ENCODE peak calls at places on chromosome 10, in nine cellular contexts. One of them, this sample, is unnamed.

GRCh38 chr10:9069136-9069535 is 1014.6 kb downstream of the GATA3 start:
- ATAC-seq in RWPE2: peak
- ATAC-seq in stimulated activated naive CD8-positive, alpha-beta T cell treated with anti-CD3 and anti-CD28 coated beads, Interleukin-15, amount 100 ng/mL, for 72 hours: no peak
- ATAC-seq in activated CD4-positive, alpha-beta T cell treated with anti-CD3 and anti-CD28 coated beads for 36 hours: peak
- ATAC-seq in T-cell: no peak
- ATAC-seq in HepG2: no peak
- ATAC-seq in omental fat pad: no peak
- ATAC-seq in PC-3: peak
- ATAC-seq in left lung: no peak
- ATAC-seq in this sample: no peak

GRCh38 chr10:3926268-3926667 is 141.3 kb upstream of the KLF6 start:
- ATAC-seq in PC-3: no peak
- ATAC-seq in T-cell: no peak
- ATAC-seq in activated CD4-positive, alpha-beta T cell treated with anti-CD3 and anti-CD28 coated beads for 36 hours: no peak
- ATAC-seq in stimulated activated naive CD8-positive, alpha-beta T cell treated with anti-CD3 and anti-CD28 coated beads, Interleukin-15, amount 100 ng/mL, for 72 hours: peak
- ATAC-seq in left lung: no peak
- ATAC-seq in RWPE2: no peak
- ATAC-seq in HepG2: no peak
- ATAC-seq in omental fat pad: peak
- ATAC-seq in this sample: no peak

GRCh38 chr10:4270116-4270515 is 485.1 kb upstream of the KLF6 start:
- ATAC-seq in PC-3: peak
- ATAC-seq in omental fat pad: no peak
- ATAC-seq in stimulated activated naive CD8-positive, alpha-beta T cell treated with anti-CD3 and anti-CD28 coated beads, Interleukin-15, amount 100 ng/mL, for 72 hours: no peak
- ATAC-seq in T-cell: no peak
- ATAC-seq in RWPE2: peak
- ATAC-seq in HepG2: no peak
- ATAC-seq in left lung: peak
- ATAC-seq in activated CD4-positive, alpha-beta T cell treated with anti-CD3 and anti-CD28 coated beads for 36 hours: no peak
- ATAC-seq in this sample: peak

GRCh38 chr10:11012476-11012875 is 5.2 kb upstream of the CELF2 start:
- ATAC-seq in omental fat pad: no peak
- ATAC-seq in PC-3: no peak
- ATAC-seq in left lung: peak
- ATAC-seq in stimulated activated naive CD8-positive, alpha-beta T cell treated with anti-CD3 and anti-CD28 coated beads, Interleukin-15, amount 100 ng/mL, for 72 hours: no peak
- ATAC-seq in RWPE2: no peak
- ATAC-seq in activated CD4-positive, alpha-beta T cell treated with anti-CD3 and anti-CD28 coated beads for 36 hours: no peak
- ATAC-seq in T-cell: no peak
- ATAC-seq in HepG2: no peak
- ATAC-seq in this sample: no peak

GRCh38 chr10:123974406-123974805 is 82.8 kb upstream of the CPXM2 start:
- ATAC-seq in PC-3: no peak
- ATAC-seq in left lung: no peak
- ATAC-seq in RWPE2: peak
- ATAC-seq in T-cell: no peak
- ATAC-seq in omental fat pad: no peak
- ATAC-seq in stimulated activated naive CD8-positive, alpha-beta T cell treated with anti-CD3 and anti-CD28 coated beads, Interleukin-15, amount 100 ng/mL, for 72 hours: no peak
- ATAC-seq in activated CD4-positive, alpha-beta T cell treated with anti-CD3 and anti-CD28 coated beads for 36 hours: no peak
- ATAC-seq in HepG2: no peak
- ATAC-seq in this sample: no peak

GRCh38 chr10:44980309-44981171 is 1.9 kb upstream of the DEPP1 start:
- ATAC-seq in activated CD4-positive, alpha-beta T cell treated with anti-CD3 and anti-CD28 coated beads for 36 hours: no peak
- ATAC-seq in left lung: no peak
- ATAC-seq in RWPE2: no peak
- ATAC-seq in T-cell: no peak
- ATAC-seq in stimulated activated naive CD8-positive, alpha-beta T cell treated with anti-CD3 and anti-CD28 coated beads, Interleukin-15, amount 100 ng/mL, for 72 hours: no peak
- ATAC-seq in HepG2: peak
- ATAC-seq in PC-3: no peak
- ATAC-seq in omental fat pad: no peak
- ATAC-seq in this sample: no peak

GRCh38 chr10:132240581-132240980 is 53.8 kb downstream of the DPYSL4 start:
- ATAC-seq in RWPE2: no peak
- ATAC-seq in T-cell: no peak
- ATAC-seq in left lung: no peak
- ATAC-seq in PC-3: no peak
- ATAC-seq in activated CD4-positive, alpha-beta T cell treated with anti-CD3 and anti-CD28 coated beads for 36 hours: no peak
- ATAC-seq in HepG2: no peak
- ATAC-seq in stimulated activated naive CD8-positive, alpha-beta T cell treated with anti-CD3 and anti-CD28 coated beads, Interleukin-15, amount 100 ng/mL, for 72 hours: peak
- ATAC-seq in omental fat pad: no peak
- ATAC-seq in this sample: no peak

GRCh38 chr10:28679941-28680752 is 2.8 kb downstream of the BAMBI start:
- ATAC-seq in stimulated activated naive CD8-positive, alpha-beta T cell treated with anti-CD3 and anti-CD28 coated beads, Interleukin-15, amount 100 ng/mL, for 72 hours: no peak
- ATAC-seq in left lung: no peak
- ATAC-seq in omental fat pad: no peak
- ATAC-seq in HepG2: no peak
- ATAC-seq in PC-3: peak
- ATAC-seq in RWPE2: no peak
- ATAC-seq in activated CD4-positive, alpha-beta T cell treated with anti-CD3 and anti-CD28 coated beads for 36 hours: no peak
- ATAC-seq in T-cell: no peak
- ATAC-seq in this sample: peak

GRCh38 chr10:76576276-76576962 is 1061.2 kb downstream of the KCNMA1 start:
- ATAC-seq in stimulated activated naive CD8-positive, alpha-beta T cell treated with anti-CD3 and anti-CD28 coated beads, Interleukin-15, amount 100 ng/mL, for 72 hours: no peak
- ATAC-seq in T-cell: no peak
- ATAC-seq in HepG2: no peak
- ATAC-seq in activated CD4-positive, alpha-beta T cell treated with anti-CD3 and anti-CD28 coated beads for 36 hours: no peak
- ATAC-seq in PC-3: no peak
- ATAC-seq in left lung: peak
- ATAC-seq in RWPE2: no peak
- ATAC-seq in omental fat pad: no peak
- ATAC-seq in this sample: peak

GRCh38 chr10:14008648-14009072 is 322.1 kb downstream of the FRMD4A start:
- ATAC-seq in left lung: no peak
- ATAC-seq in T-cell: no peak
- ATAC-seq in omental fat pad: no peak
- ATAC-seq in HepG2: no peak
- ATAC-seq in activated CD4-positive, alpha-beta T cell treated with anti-CD3 and anti-CD28 coated beads for 36 hours: peak
- ATAC-seq in PC-3: peak
- ATAC-seq in stimulated activated naive CD8-positive, alpha-beta T cell treated with anti-CD3 and anti-CD28 coated beads, Interleukin-15, amount 100 ng/mL, for 72 hours: no peak
- ATAC-seq in RWPE2: no peak
- ATAC-seq in this sample: peak

GRCh38 chr10:4280481-4281206 is 495.6 kb upstream of the KLF6 start:
- ATAC-seq in RWPE2: peak
- ATAC-seq in HepG2: no peak
- ATAC-seq in T-cell: no peak
- ATAC-seq in omental fat pad: peak
- ATAC-seq in left lung: peak
- ATAC-seq in PC-3: peak
- ATAC-seq in activated CD4-positive, alpha-beta T cell treated with anti-CD3 and anti-CD28 coated beads for 36 hours: no peak
- ATAC-seq in stimulated activated naive CD8-positive, alpha-beta T cell treated with anti-CD3 and anti-CD28 coated beads, Interleukin-15, amount 100 ng/mL, for 72 hours: no peak
- ATAC-seq in this sample: peak

GRCh38 chr10:4819707-4820106 is 6.3 kb upstream of the AKR1E2 start:
- ATAC-seq in activated CD4-positive, alpha-beta T cell treated with anti-CD3 and anti-CD28 coated beads for 36 hours: no peak
- ATAC-seq in omental fat pad: no peak
- ATAC-seq in stimulated activated naive CD8-positive, alpha-beta T cell treated with anti-CD3 and anti-CD28 coated beads, Interleukin-15, amount 100 ng/mL, for 72 hours: no peak
- ATAC-seq in left lung: no peak
- ATAC-seq in HepG2: no peak
- ATAC-seq in PC-3: no peak
- ATAC-seq in RWPE2: no peak
- ATAC-seq in T-cell: no peak
- ATAC-seq in this sample: no peak

GRCh38 chr10:84076540-84077195 is 62.6 kb upstream of the GHITM start:
- ATAC-seq in T-cell: no peak
- ATAC-seq in activated CD4-positive, alpha-beta T cell treated with anti-CD3 and anti-CD28 coated beads for 36 hours: peak
- ATAC-seq in HepG2: peak
- ATAC-seq in RWPE2: no peak
- ATAC-seq in omental fat pad: peak
- ATAC-seq in left lung: peak
- ATAC-seq in stimulated activated naive CD8-positive, alpha-beta T cell treated with anti-CD3 and anti-CD28 coated beads, Interleukin-15, amount 100 ng/mL, for 72 hours: no peak
- ATAC-seq in PC-3: no peak
- ATAC-seq in this sample: no peak

GRCh38 chr10:7887417-7887816 is 69.1 kb downstream of the TAF3 start:
- ATAC-seq in activated CD4-positive, alpha-beta T cell treated with anti-CD3 and anti-CD28 coated beads for 36 hours: no peak
- ATAC-seq in stimulated activated naive CD8-positive, alpha-beta T cell treated with anti-CD3 and anti-CD28 coated beads, Interleukin-15, amount 100 ng/mL, for 72 hours: no peak
- ATAC-seq in left lung: peak
- ATAC-seq in omental fat pad: peak
- ATAC-seq in HepG2: no peak
- ATAC-seq in PC-3: no peak
- ATAC-seq in RWPE2: no peak
- ATAC-seq in T-cell: no peak
- ATAC-seq in this sample: peak

GRCh38 chr10:91012502-91012901 is 91.6 kb upstream of the ANKRD1 start:
- ATAC-seq in PC-3: no peak
- ATAC-seq in T-cell: no peak
- ATAC-seq in stimulated activated naive CD8-positive, alpha-beta T cell treated with anti-CD3 and anti-CD28 coated beads, Interleukin-15, amount 100 ng/mL, for 72 hours: no peak
- ATAC-seq in left lung: no peak
- ATAC-seq in RWPE2: no peak
- ATAC-seq in HepG2: no peak
- ATAC-seq in activated CD4-positive, alpha-beta T cell treated with anti-CD3 and anti-CD28 coated beads for 36 hours: peak
- ATAC-seq in omental fat pad: no peak
- ATAC-seq in this sample: no peak

GRCh38 chr10:79490400-79491081 is 21.8 kb upstream of the EIF5AL1 start:
- ATAC-seq in PC-3: no peak
- ATAC-seq in left lung: peak
- ATAC-seq in HepG2: no peak
- ATAC-seq in T-cell: no peak
- ATAC-seq in RWPE2: no peak
- ATAC-seq in stimulated activated naive CD8-positive, alpha-beta T cell treated with anti-CD3 and anti-CD28 coated beads, Interleukin-15, amount 100 ng/mL, for 72 hours: no peak
- ATAC-seq in omental fat pad: no peak
- ATAC-seq in activated CD4-positive, alpha-beta T cell treated with anti-CD3 and anti-CD28 coated beads for 36 hours: no peak
- ATAC-seq in this sample: no peak

GRCh38 chr10:49104323-49104722 is 11.0 kb downstream of the VSTM4 start:
- ATAC-seq in RWPE2: no peak
- ATAC-seq in HepG2: peak
- ATAC-seq in PC-3: no peak
- ATAC-seq in T-cell: no peak
- ATAC-seq in omental fat pad: no peak
- ATAC-seq in stimulated activated naive CD8-positive, alpha-beta T cell treated with anti-CD3 and anti-CD28 coated beads, Interleukin-15, amount 100 ng/mL, for 72 hours: no peak
- ATAC-seq in left lung: no peak
- ATAC-seq in activated CD4-positive, alpha-beta T cell treated with anti-CD3 and anti-CD28 coated beads for 36 hours: no peak
- ATAC-seq in this sample: no peak

GRCh38 chr10:74431816-74432215 is 280.8 kb downstream of the ADK start:
- ATAC-seq in T-cell: no peak
- ATAC-seq in stimulated activated naive CD8-positive, alpha-beta T cell treated with anti-CD3 and anti-CD28 coated beads, Interleukin-15, amount 100 ng/mL, for 72 hours: no peak
- ATAC-seq in activated CD4-positive, alpha-beta T cell treated with anti-CD3 and anti-CD28 coated beads for 36 hours: no peak
- ATAC-seq in left lung: no peak
- ATAC-seq in RWPE2: no peak
- ATAC-seq in omental fat pad: no peak
- ATAC-seq in PC-3: no peak
- ATAC-seq in HepG2: no peak
- ATAC-seq in this sample: no peak

GRCh38 chr10:121592155-121592890 is 5.9 kb downstream of the FGFR2 start:
- ATAC-seq in activated CD4-positive, alpha-beta T cell treated with anti-CD3 and anti-CD28 coated beads for 36 hours: no peak
- ATAC-seq in left lung: no peak
- ATAC-seq in T-cell: no peak
- ATAC-seq in RWPE2: no peak
- ATAC-seq in HepG2: no peak
- ATAC-seq in omental fat pad: no peak
- ATAC-seq in PC-3: no peak
- ATAC-seq in stimulated activated naive CD8-positive, alpha-beta T cell treated with anti-CD3 and anti-CD28 coated beads, Interleukin-15, amount 100 ng/mL, for 72 hours: no peak
- ATAC-seq in this sample: no peak

GRCh38 chr10:61821153-61821552 is 80.3 kb upstream of the ARID5B start:
- ATAC-seq in HepG2: no peak
- ATAC-seq in left lung: no peak
- ATAC-seq in PC-3: no peak
- ATAC-seq in stimulated activated naive CD8-positive, alpha-beta T cell treated with anti-CD3 and anti-CD28 coated beads, Interleukin-15, amount 100 ng/mL, for 72 hours: no peak
- ATAC-seq in T-cell: no peak
- ATAC-seq in activated CD4-positive, alpha-beta T cell treated with anti-CD3 and anti-CD28 coated beads for 36 hours: no peak
- ATAC-seq in omental fat pad: no peak
- ATAC-seq in RWPE2: no peak
- ATAC-seq in this sample: no peak

GRCh38 chr10:89478739-89479116 is 56.7 kb downstream of the SLC16A12 start:
- ATAC-seq in activated CD4-positive, alpha-beta T cell treated with anti-CD3 and anti-CD28 coated beads for 36 hours: no peak
- ATAC-seq in RWPE2: no peak
- ATAC-seq in stimulated activated naive CD8-positive, alpha-beta T cell treated with anti-CD3 and anti-CD28 coated beads, Interleukin-15, amount 100 ng/mL, for 72 hours: no peak
- ATAC-seq in left lung: peak
- ATAC-seq in PC-3: no peak
- ATAC-seq in omental fat pad: peak
- ATAC-seq in T-cell: no peak
- ATAC-seq in HepG2: no peak
- ATAC-seq in this sample: peak

GRCh38 chr10:48782321-48782720 is 97.6 kb downstream of the WDFY4 start:
- ATAC-seq in left lung: no peak
- ATAC-seq in HepG2: no peak
- ATAC-seq in stimulated activated naive CD8-positive, alpha-beta T cell treated with anti-CD3 and anti-CD28 coated beads, Interleukin-15, amount 100 ng/mL, for 72 hours: no peak
- ATAC-seq in omental fat pad: no peak
- ATAC-seq in T-cell: no peak
- ATAC-seq in activated CD4-positive, alpha-beta T cell treated with anti-CD3 and anti-CD28 coated beads for 36 hours: no peak
- ATAC-seq in PC-3: no peak
- ATAC-seq in RWPE2: no peak
- ATAC-seq in this sample: no peak

GRCh38 chr10:114495303-114495702 is 91.0 kb upstream of the AFAP1L2 start:
- ATAC-seq in RWPE2: no peak
- ATAC-seq in PC-3: no peak
- ATAC-seq in HepG2: no peak
- ATAC-seq in omental fat pad: no peak
- ATAC-seq in stimulated activated naive CD8-positive, alpha-beta T cell treated with anti-CD3 and anti-CD28 coated beads, Interleukin-15, amount 100 ng/mL, for 72 hours: peak
- ATAC-seq in left lung: no peak
- ATAC-seq in T-cell: no peak
- ATAC-seq in activated CD4-positive, alpha-beta T cell treated with anti-CD3 and anti-CD28 coated beads for 36 hours: no peak
- ATAC-seq in this sample: no peak

GRCh38 chr10:6591668-6592067 is 11.6 kb upstream of the PRKCQ start:
- ATAC-seq in PC-3: no peak
- ATAC-seq in activated CD4-positive, alpha-beta T cell treated with anti-CD3 and anti-CD28 coated beads for 36 hours: no peak
- ATAC-seq in RWPE2: no peak
- ATAC-seq in T-cell: peak
- ATAC-seq in stimulated activated naive CD8-positive, alpha-beta T cell treated with anti-CD3 and anti-CD28 coated beads, Interleukin-15, amount 100 ng/mL, for 72 hours: peak
- ATAC-seq in HepG2: no peak
- ATAC-seq in omental fat pad: no peak
- ATAC-seq in left lung: no peak
- ATAC-seq in this sample: no peak

GRCh38 chr10:13092446-13093102 is 7.4 kb upstream of the OPTN start:
- ATAC-seq in activated CD4-positive, alpha-beta T cell treated with anti-CD3 and anti-CD28 coated beads for 36 hours: no peak
- ATAC-seq in HepG2: no peak
- ATAC-seq in T-cell: no peak
- ATAC-seq in omental fat pad: peak
- ATAC-seq in RWPE2: no peak
- ATAC-seq in stimulated activated naive CD8-positive, alpha-beta T cell treated with anti-CD3 and anti-CD28 coated beads, Interleukin-15, amount 100 ng/mL, for 72 hours: no peak
- ATAC-seq in PC-3: no peak
- ATAC-seq in left lung: no peak
- ATAC-seq in this sample: no peak

GRCh38 chr10:52259428-52259812 is 54.7 kb upstream of the DKK1 start:
- ATAC-seq in left lung: no peak
- ATAC-seq in omental fat pad: no peak
- ATAC-seq in activated CD4-positive, alpha-beta T cell treated with anti-CD3 and anti-CD28 coated beads for 36 hours: no peak
- ATAC-seq in PC-3: no peak
- ATAC-seq in RWPE2: no peak
- ATAC-seq in stimulated activated naive CD8-positive, alpha-beta T cell treated with anti-CD3 and anti-CD28 coated beads, Interleukin-15, amount 100 ng/mL, for 72 hours: no peak
- ATAC-seq in T-cell: no peak
- ATAC-seq in HepG2: no peak
- ATAC-seq in this sample: no peak

GRCh38 chr10:105756386-105756785 is 1115.3 kb downstream of the SORCS3 start:
- ATAC-seq in RWPE2: no peak
- ATAC-seq in PC-3: no peak
- ATAC-seq in activated CD4-positive, alpha-beta T cell treated with anti-CD3 and anti-CD28 coated beads for 36 hours: no peak
- ATAC-seq in omental fat pad: no peak
- ATAC-seq in HepG2: no peak
- ATAC-seq in T-cell: no peak
- ATAC-seq in left lung: no peak
- ATAC-seq in stimulated activated naive CD8-positive, alpha-beta T cell treated with anti-CD3 and anti-CD28 coated beads, Interleukin-15, amount 100 ng/mL, for 72 hours: no peak
- ATAC-seq in this sample: no peak

GRCh38 chr10:74047871-74048270 is 50.0 kb downstream of the VCL start:
- ATAC-seq in omental fat pad: no peak
- ATAC-seq in T-cell: no peak
- ATAC-seq in RWPE2: peak
- ATAC-seq in stimulated activated naive CD8-positive, alpha-beta T cell treated with anti-CD3 and anti-CD28 coated beads, Interleukin-15, amount 100 ng/mL, for 72 hours: no peak
- ATAC-seq in activated CD4-positive, alpha-beta T cell treated with anti-CD3 and anti-CD28 coated beads for 36 hours: no peak
- ATAC-seq in left lung: peak
- ATAC-seq in HepG2: no peak
- ATAC-seq in PC-3: peak
- ATAC-seq in this sample: peak

GRCh38 chr10:117096559-117097201 is 41.4 kb downstream of the VAX1 start:
- ATAC-seq in T-cell: no peak
- ATAC-seq in activated CD4-positive, alpha-beta T cell treated with anti-CD3 and anti-CD28 coated beads for 36 hours: no peak
- ATAC-seq in RWPE2: no peak
- ATAC-seq in PC-3: no peak
- ATAC-seq in left lung: no peak
- ATAC-seq in omental fat pad: no peak
- ATAC-seq in HepG2: no peak
- ATAC-seq in stimulated activated naive CD8-positive, alpha-beta T cell treated with anti-CD3 and anti-CD28 coated beads, Interleukin-15, amount 100 ng/mL, for 72 hours: no peak
- ATAC-seq in this sample: no peak

GRCh38 chr10:30493609-30494530 is 59.9 kb downstream of the MAP3K8 start:
- ATAC-seq in RWPE2: no peak
- ATAC-seq in T-cell: peak
- ATAC-seq in omental fat pad: peak
- ATAC-seq in stimulated activated naive CD8-positive, alpha-beta T cell treated with anti-CD3 and anti-CD28 coated beads, Interleukin-15, amount 100 ng/mL, for 72 hours: peak
- ATAC-seq in PC-3: peak
- ATAC-seq in HepG2: peak
- ATAC-seq in left lung: peak
- ATAC-seq in activated CD4-positive, alpha-beta T cell treated with anti-CD3 and anti-CD28 coated beads for 36 hours: peak
- ATAC-seq in this sample: no peak

GRCh38 chr10:28925154-28925663 is 247.9 kb downstream of the BAMBI start:
- ATAC-seq in PC-3: no peak
- ATAC-seq in HepG2: no peak
- ATAC-seq in T-cell: no peak
- ATAC-seq in omental fat pad: no peak
- ATAC-seq in RWPE2: no peak
- ATAC-seq in left lung: no peak
- ATAC-seq in stimulated activated naive CD8-positive, alpha-beta T cell treated with anti-CD3 and anti-CD28 coated beads, Interleukin-15, amount 100 ng/mL, for 72 hours: no peak
- ATAC-seq in activated CD4-positive, alpha-beta T cell treated with anti-CD3 and anti-CD28 coated beads for 36 hours: no peak
- ATAC-seq in this sample: no peak

This sample was measured in SK-N-SH treated with all-trans-retinoic acid at 6 μM for 48 hours.